ENCODE peak calls at places on chromosome 17, in eight cellular contexts. A is activated T-cell treated with anti-CD3 and anti-CD28 coated beads for 24 hours, W is iris pigment epithelial cell, Q is SJSA1, C is heart left ventricle, O is psoas muscle, N is HTR-8/SVneo, I is lower lobe of right lung. U is an unnamed sample.

GRCh38 chr17:43697937-43698336 is 36.2 kb upstream of the MEOX1 start:
- DNase-seq in A (no peak), W (no peak), Q (no peak), C (no peak), O (no peak), N (no peak), I (no peak), U (no peak)

GRCh38 chr17:80487511-80487910 is 11.1 kb upstream of the NPTX1 start:
- DNase-seq in A (no peak), W (no peak), Q (no peak), C (no peak), O (no peak), N (no peak), I (no peak), U (no peak)

GRCh38 chr17:49696233-49696761 is 11.5 kb downstream of the SLC35B1 start:
- DNase-seq in A (peak; percentile 67), W (no peak), Q (no peak), C (no peak), O (no peak), N (no peak), I (no peak), U (no peak)

GRCh38 chr17:48840441-48840840 is 9.6 kb downstream of the CALCOCO2 start:
- DNase-seq in A (no peak), W (peak; percentile 74), Q (no peak), C (no peak), O (no peak), N (no peak), I (no peak), U (no peak)

GRCh38 chr17:72454342-72454741 is 333.5 kb downstream of the SOX9 start:
- DNase-seq in A (no peak), W (no peak), Q (no peak), C (no peak), O (no peak), N (no peak), I (no peak), U (no peak)

GRCh38 chr17:1787301-1787902 is 25.5 kb downstream of the SERPINF1 start:
- DNase-seq in A (no peak), W (peak; percentile 96), Q (peak; percentile 62), C (peak; percentile 68), O (peak; percentile 81), N (peak; percentile 98), I (peak; percentile 39), U (peak; percentile 79)

GRCh38 chr17:17963694-17964436 is 8.3 kb downstream of the TOM1L2 start:
- DNase-seq in A (no peak), W (no peak), Q (no peak), C (no peak), O (no peak), N (no peak), I (no peak), U (no peak)

GRCh38 chr17:64780096-64781012 is 118.2 kb upstream of the SMURF2 start:
- DNase-seq in A (peak; percentile 60), W (no peak), Q (no peak), C (peak; percentile 54), O (peak; percentile 54), N (peak; percentile 51), I (peak; percentile 89), U (no peak)

GRCh38 chr17:57678393-57678792 is 66.7 kb downstream of the CCDC182 start:
- DNase-seq in A (no peak), W (no peak), Q (no peak), C (no peak), O (no peak), N (no peak), I (no peak), U (no peak)

GRCh38 chr17:9900019-9900594 is 5.0 kb downstream of the RCVRN start:
- DNase-seq in A (no peak), W (no peak), Q (no peak), C (no peak), O (no peak), N (no peak), I (no peak), U (no peak)

GRCh38 chr17:64441772-64442549 is 7.0 kb upstream of the MILR1 start:
- DNase-seq in A (no peak), W (peak; percentile 93), Q (peak; percentile 46), C (peak; percentile 48), O (no peak), N (peak; percentile 40), I (peak; percentile 53), U (no peak)

GRCh38 chr17:42276359-42276608 is at the start of gene STAT5B:
- DNase-seq in A (peak; percentile 58), W (peak; percentile 65), Q (no peak), C (peak; percentile 80), O (peak; percentile 81), N (no peak), I (peak; percentile 84), U (no peak)

GRCh38 chr17:73950515-73950914 is 253.0 kb upstream of the RPL38 start:
- DNase-seq in A (no peak), W (no peak), Q (no peak), C (no peak), O (no peak), N (no peak), I (no peak), U (no peak)

GRCh38 chr17:48258317-48258716 is 150.8 kb downstream of the SNX11 start:
- DNase-seq in A (no peak), W (no peak), Q (no peak), C (no peak), O (no peak), N (no peak), I (no peak), U (no peak)

GRCh38 chr17:49076575-49077384 is 55.8 kb upstream of the B4GALNT2 start:
- DNase-seq in A (no peak), W (peak; percentile 93), Q (peak; percentile 82), C (no peak), O (no peak), N (peak; percentile 60), I (no peak), U (no peak)

GRCh38 chr17:65984299-65984698 is 207.6 kb downstream of the CEP112 start:
- DNase-seq in A (no peak), W (peak; percentile 74), Q (no peak), C (no peak), O (no peak), N (no peak), I (no peak), U (no peak)

GRCh38 chr17:73689596-73690275 is 45.5 kb upstream of the SDK2 start:
- DNase-seq in A (no peak), W (no peak), Q (no peak), C (no peak), O (no peak), N (no peak), I (no peak), U (no peak)

U was measured in chondrocyte.